ENCODE peak calls at places on chromosomes 7 and 10, in four cellular contexts. J, T, M and Z are unnamed samples.

GRCh38 chr10:70234668-70235447 is 1.6 kb upstream of the PPA1 start:
- DNase-seq in J (no peak), T (no peak), M (no peak), Z (no peak)

GRCh38 chr10:110392121-110392859 is 87.6 kb upstream of the SMNDC1 start:
- DNase-seq in J (no peak), M (no peak), T (no peak), Z (no peak)

GRCh38 chr10:100760726-100761125 is 15.3 kb downstream of the PAX2 start:
- DNase-seq in J (no peak), M (no peak), T (no peak), Z (no peak)

GRCh38 chr10:14880201-14880600 is 1.5 kb downstream of the SUV39H2 start:
- DNase-seq in M (no peak), T (peak), J (peak), Z (peak)

GRCh38 chr10:111076682-111077661 is at the start of gene ADRA2A:
- DNase-seq in J (peak), M (no peak), T (peak), Z (no peak)

GRCh38 chr10:78645053-78645787 is 423.5 kb upstream of the ZMIZ1 start:
- DNase-seq in M (no peak), T (peak), J (no peak), Z (no peak)

GRCh38 chr7:107186242-107186641 is 17.4 kb downstream of the HBP1 start:
- DNase-seq in J (no peak), M (no peak), T (no peak), Z (peak)

GRCh38 chr7:51014811-51015210 is 232.1 kb upstream of the GRB10 start:
- DNase-seq in J (no peak), M (no peak), T (no peak), Z (no peak)

GRCh38 chr10:101709359-101710063 is 14.5 kb upstream of the FBXW4 start:
- DNase-seq in M (no peak), J (no peak), T (no peak), Z (no peak)

GRCh38 chr7:36400606-36401005 is 10.9 kb downstream of the ANLN start:
- DNase-seq in M (no peak), J (no peak), T (no peak), Z (no peak)

GRCh38 chr10:29590598-29591415 is 44.0 kb downstream of the SVIL start:
- DNase-seq in J (peak), T (peak), M (no peak), Z (peak)

GRCh38 chr7:39357648-39358047 is 208.6 kb upstream of the YAE1 start:
- DNase-seq in T (no peak), J (no peak), M (no peak), Z (no peak)

GRCh38 chr7:131383417-131383816 is 55.7 kb downstream of the MKLN1 start:
- DNase-seq in M (no peak), T (no peak), J (peak), Z (no peak)

GRCh38 chr7:71486856-71487628 is 355.1 kb downstream of the GALNT17 start:
- DNase-seq in M (no peak), T (no peak), J (no peak), Z (no peak)

GRCh38 chr10:88616250-88616977 is 29.9 kb downstream of the LIPJ start:
- DNase-seq in M (peak), T (no peak), J (no peak), Z (no peak)

GRCh38 chr10:3672220-3672619 is 112.8 kb downstream of the KLF6 start:
- DNase-seq in J (no peak), M (no peak), T (no peak), Z (no peak)

GRCh38 chr7:82443044-82443800 is at the start of gene CACNA2D1:
- DNase-seq in J (peak), T (peak), M (peak), Z (no peak)

GRCh38 chr7:50367098-50367497 is 62.6 kb downstream of the IKZF1 start:
- DNase-seq in J (no peak), T (no peak), M (no peak), Z (no peak)

GRCh38 chr10:131031346-131031745 is 280.2 kb downstream of the TCERG1L start:
- DNase-seq in T (no peak), M (peak), J (no peak), Z (no peak)

GRCh38 chr7:45986355-45987298 is 65.6 kb upstream of the IGFBP3 start:
- DNase-seq in T (no peak), J (no peak), M (no peak), Z (no peak)

GRCh38 chr10:65219444-65219843 is 1698.2 kb downstream of the REEP3 start:
- DNase-seq in J (no peak), T (no peak), M (no peak), Z (no peak)

GRCh38 chr7:128405345-128406146 is 4.2 kb downstream of the IMPDH1 start:
- DNase-seq in M (no peak), J (peak), T (peak), Z (peak)

GRCh38 chr7:95169678-95170077 is 154.7 kb downstream of the PON1 start:
- DNase-seq in J (no peak), M (no peak), T (no peak), Z (no peak)

GRCh38 chr10:100882681-100883321 is 30.0 kb upstream of the SLF2 start:
- DNase-seq in M (no peak), T (no peak), J (no peak), Z (no peak)

GRCh38 chr10:89633484-89633883 is 11.6 kb downstream of the PANK1 start:
- DNase-seq in J (peak), T (no peak), M (no peak), Z (peak)

GRCh38 chr10:114684822-114685209 is 26.7 kb upstream of the ABLIM1 start:
- DNase-seq in M (no peak), J (peak), T (peak), Z (peak)

GRCh38 chr7:75727881-75728592 is 10.7 kb downstream of the HIP1 start:
- DNase-seq in M (no peak), J (peak), T (no peak), Z (peak)

GRCh38 chr10:44853148-44853734 is 57.9 kb upstream of the TMEM72 start:
- DNase-seq in T (no peak), J (no peak), M (no peak), Z (peak)
- TF ChIP-seq CTCF in T (no peak), J (peak), M (no peak), Z (peak)

GRCh38 chr10:69007260-69007659 is 18.7 kb downstream of the KIFBP start:
- DNase-seq in M (no peak), J (no peak), T (no peak), Z (no peak)
- TF ChIP-seq CTCF in M (no peak), J (no peak), T (no peak), Z (no peak)

GRCh38 chr7:151271699-151272355 is 23.3 kb upstream of the SMARCD3 start:
- DNase-seq in J (no peak), T (peak), M (peak), Z (peak)
- TF ChIP-seq CTCF in J (no peak), T (no peak), M (no peak), Z (no peak)

DNA sequence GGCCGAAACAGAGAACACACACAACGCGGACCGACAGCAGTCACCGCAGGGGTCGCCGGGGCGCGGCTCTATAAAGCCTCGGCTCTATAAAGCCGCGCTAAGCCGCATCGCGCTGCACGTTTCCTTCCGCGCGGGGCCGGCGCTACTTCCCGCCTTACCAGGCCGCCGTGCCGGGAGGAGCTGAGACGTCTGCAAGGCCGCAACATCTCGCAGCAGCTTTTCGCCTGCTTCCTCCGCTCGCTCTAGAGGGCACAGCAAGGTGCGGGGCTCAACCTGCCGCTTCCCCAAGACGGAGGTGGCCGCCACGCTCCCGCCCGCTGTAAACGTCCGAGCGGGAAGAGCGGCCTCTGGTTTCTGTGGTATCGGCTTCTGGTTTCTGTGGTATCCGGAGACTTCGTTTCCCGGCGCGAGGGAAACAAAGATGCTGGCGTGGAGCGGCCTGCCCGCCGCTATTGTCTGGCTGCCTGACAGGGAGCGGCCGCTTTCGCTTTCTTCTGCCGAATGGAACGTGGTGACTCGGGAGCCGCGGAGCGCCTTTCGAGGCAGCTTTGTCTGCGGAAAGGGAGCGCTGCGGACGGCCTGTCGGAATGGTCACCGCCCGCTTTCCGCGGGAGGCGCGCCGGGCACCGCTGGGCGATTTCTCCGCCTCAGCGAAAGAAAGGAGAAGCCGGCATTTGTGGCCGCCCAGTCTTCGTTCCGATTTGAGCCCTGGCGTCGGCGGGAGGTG is 91.8 kb downstream of the SPAG6 start:
- DNase-seq in T (peak), M (peak), J (peak), Z (peak)
- TF ChIP-seq CTCF in T (peak), M (no peak), J (no peak), Z (no peak)